ENCODE peak calls at places on chromosomes 12 and 14, in ten cellular contexts. L, J, I, N, Y, O, X, P, B and W are unnamed samples.

GRCh38 chr14:76715102-76715926 is 46.0 kb upstream of the VASH1 start:
- DNase-seq in L (no peak), J (no peak), I (no peak), N (peak), Y (peak), O (no peak), X (no peak), P (no peak), B (no peak), W (no peak)

GRCh38 chr12:120231316-120232011 is 30.6 kb upstream of the RPLP0 start:
- DNase-seq in L (peak), J (no peak), I (peak), N (peak), Y (peak), O (peak), X (no peak), P (peak), B (peak), W (no peak)

GRCh38 chr14:75277000-75277795 is 1.4 kb upstream of the FOS start:
- DNase-seq in L (peak), J (peak), I (peak), N (peak), Y (peak), O (peak), X (peak), P (peak), B (peak), W (peak)

GRCh38 chr12:7345232-7345631 is 41.4 kb downstream of the ACSM4 start:
- DNase-seq in L (no peak), J (no peak), I (no peak), N (no peak), Y (no peak), O (peak), X (no peak), P (no peak), B (no peak), W (no peak)

GRCh38 chr14:98189521-98189920 is 1082.5 kb downstream of the BCL11B start:
- DNase-seq in L (no peak), J (no peak), I (no peak), N (no peak), Y (no peak), O (no peak), X (no peak), P (no peak), B (peak), W (peak)

GRCh38 chr12:50732591-50732990 is 31.3 kb upstream of the ATF1 start:
- DNase-seq in L (peak), J (no peak), I (no peak), N (no peak), Y (no peak), O (no peak), X (no peak), P (no peak), B (no peak), W (no peak)

GRCh38 chr12:96400631-96401060 is 407 bp upstream of the CDK17 start:
- DNase-seq in L (peak), J (no peak), I (no peak), N (no peak), Y (no peak), O (peak), X (no peak), P (no peak), B (peak), W (no peak)

GRCh38 chr12:88638956-88639355 is 58.7 kb upstream of the KITLG start:
- DNase-seq in L (no peak), J (no peak), I (no peak), N (no peak), Y (no peak), O (no peak), X (no peak), P (no peak), B (no peak), W (no peak)

GRCh38 chr14:21059842-21060589 is 2.4 kb downstream of the RNASE8 start:
- DNase-seq in L (no peak), J (no peak), I (no peak), N (no peak), Y (peak), O (no peak), X (no peak), P (no peak), B (no peak), W (no peak)

GRCh38 chr12:82760423-82760822 is 73.7 kb downstream of the TMTC2 start:
- DNase-seq in L (no peak), J (no peak), I (no peak), N (no peak), Y (no peak), O (no peak), X (no peak), P (no peak), B (no peak), W (no peak)

GRCh38 chr12:120738252-120739030 is 12.8 kb downstream of the ACADS start:
- DNase-seq in L (no peak), J (no peak), I (no peak), N (no peak), Y (no peak), O (no peak), X (no peak), P (no peak), B (no peak), W (no peak)

GRCh38 chr12:79266511-79267129 is 402.0 kb downstream of the SYT1 start:
- DNase-seq in L (no peak), J (no peak), I (no peak), N (no peak), Y (no peak), O (no peak), X (no peak), P (no peak), B (no peak), W (no peak)

GRCh38 chr14:93114713-93115068 is 1.0 kb downstream of the ITPK1 start:
- DNase-seq in L (no peak), J (peak), I (peak), N (no peak), Y (peak), O (no peak), X (peak), P (peak), B (no peak), W (peak)

GRCh38 chr12:105907982-105908381 is 230.8 kb downstream of the NUAK1 start:
- DNase-seq in L (no peak), J (no peak), I (no peak), N (no peak), Y (no peak), O (no peak), X (no peak), P (no peak), B (no peak), W (no peak)

GRCh38 chr12:131803995-131804521 is 24.1 kb upstream of the MMP17 start:
- DNase-seq in L (no peak), J (peak), I (no peak), N (no peak), Y (no peak), O (no peak), X (no peak), P (no peak), B (peak), W (no peak)

GRCh38 chr12:57737467-57738141 is 938 bp downstream of the AGAP2 start:
- DNase-seq in L (no peak), J (no peak), I (no peak), N (peak), Y (no peak), O (no peak), X (no peak), P (peak), B (no peak), W (no peak)

GRCh38 chr14:49481099-49481498 is 105.1 kb downstream of the RPS29 start:
- DNase-seq in L (no peak), J (no peak), I (no peak), N (no peak), Y (no peak), O (no peak), X (no peak), P (no peak), B (no peak), W (no peak)

GRCh38 chr12:116236986-116237385 is 40.5 kb downstream of the MED13L start:
- DNase-seq in L (no peak), J (no peak), I (no peak), N (no peak), Y (no peak), O (no peak), X (no peak), P (no peak), B (no peak), W (no peak)

GRCh38 chr12:2161478-2161877 is 108.7 kb downstream of the CACNA1C start:
- DNase-seq in L (no peak), J (no peak), I (peak), N (peak), Y (peak), O (no peak), X (peak), P (no peak), B (no peak), W (no peak)

GRCh38 chr14:75279739-75280447 is 1.3 kb downstream of the FOS start:
- DNase-seq in L (no peak), J (peak), I (peak), N (no peak), Y (peak), O (peak), X (no peak), P (no peak), B (no peak), W (no peak)

GRCh38 chr12:76409074-76409473 is 60.9 kb upstream of the BBS10 start:
- DNase-seq in L (no peak), J (no peak), I (no peak), N (no peak), Y (no peak), O (no peak), X (no peak), P (no peak), B (no peak), W (no peak)

GRCh38 chr12:117857632-117858274 is 111.0 kb downstream of the KSR2 start:
- DNase-seq in L (peak), J (no peak), I (peak), N (no peak), Y (peak), O (peak), X (no peak), P (no peak), B (peak), W (no peak)

GRCh38 chr14:68961781-68962584 is 17.1 kb downstream of the ACTN1 start:
- DNase-seq in L (peak), J (no peak), I (no peak), N (no peak), Y (no peak), O (peak), X (no peak), P (no peak), B (no peak), W (no peak)
- H3K27ac ChIP-seq in L (no peak), J (no peak), I (no peak), N (no peak), Y (peak), O (no peak), X (no peak), P (no peak), B (no peak), W (no peak)

DNA sequence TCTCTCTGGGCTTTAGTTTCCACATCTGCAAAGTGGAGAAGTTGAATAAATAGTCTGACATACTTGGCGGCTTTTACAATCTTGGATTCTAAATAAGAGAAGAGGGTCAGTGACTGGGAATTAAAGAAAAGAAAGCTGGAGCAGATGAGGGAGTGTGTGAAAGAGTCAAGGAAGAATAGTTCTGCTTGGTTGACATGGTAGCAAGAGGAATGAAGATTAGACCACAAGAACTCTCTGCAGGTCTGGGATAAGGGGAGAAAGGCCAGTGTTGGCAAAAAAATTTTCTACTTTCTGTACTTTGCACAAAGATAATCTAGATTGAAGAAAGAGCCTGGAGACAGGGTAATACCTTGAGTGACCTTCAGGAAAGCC is 5.9 kb downstream of the ITGB7 start:
- DNase-seq in L (no peak), J (no peak), I (no peak), N (no peak), Y (no peak), O (no peak), X (no peak), P (no peak), B (no peak), W (no peak)
- H3K27ac ChIP-seq in L (no peak), J (no peak), I (no peak), N (no peak), Y (no peak), O (no peak), X (no peak), P (peak), B (no peak), W (peak)

DNA sequence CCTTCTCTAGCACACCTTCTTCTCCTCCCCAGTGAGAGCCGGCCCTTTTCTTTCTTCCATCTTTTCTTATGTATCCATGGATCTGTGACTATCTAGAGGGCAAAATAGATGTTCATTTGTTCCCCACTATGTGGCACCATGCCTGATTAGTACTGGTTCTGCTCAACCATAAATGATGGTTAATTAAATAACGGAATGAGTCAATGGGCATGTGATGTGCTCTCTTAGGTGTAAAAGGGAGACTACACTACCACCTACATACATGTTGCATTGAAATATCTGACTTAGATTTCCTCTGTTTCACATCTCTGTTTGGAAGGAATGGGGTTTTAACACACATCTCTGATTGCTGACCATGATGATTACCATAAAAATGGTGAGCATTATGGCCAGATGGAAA is 116.5 kb downstream of the BTG1 start:
- DNase-seq in L (no peak), J (no peak), I (no peak), N (no peak), Y (no peak), O (no peak), X (no peak), P (no peak), B (no peak), W (no peak)
- H3K27ac ChIP-seq in L (peak), J (no peak), I (no peak), N (no peak), Y (no peak), O (no peak), X (no peak), P (peak), B (no peak), W (peak)

DNA sequence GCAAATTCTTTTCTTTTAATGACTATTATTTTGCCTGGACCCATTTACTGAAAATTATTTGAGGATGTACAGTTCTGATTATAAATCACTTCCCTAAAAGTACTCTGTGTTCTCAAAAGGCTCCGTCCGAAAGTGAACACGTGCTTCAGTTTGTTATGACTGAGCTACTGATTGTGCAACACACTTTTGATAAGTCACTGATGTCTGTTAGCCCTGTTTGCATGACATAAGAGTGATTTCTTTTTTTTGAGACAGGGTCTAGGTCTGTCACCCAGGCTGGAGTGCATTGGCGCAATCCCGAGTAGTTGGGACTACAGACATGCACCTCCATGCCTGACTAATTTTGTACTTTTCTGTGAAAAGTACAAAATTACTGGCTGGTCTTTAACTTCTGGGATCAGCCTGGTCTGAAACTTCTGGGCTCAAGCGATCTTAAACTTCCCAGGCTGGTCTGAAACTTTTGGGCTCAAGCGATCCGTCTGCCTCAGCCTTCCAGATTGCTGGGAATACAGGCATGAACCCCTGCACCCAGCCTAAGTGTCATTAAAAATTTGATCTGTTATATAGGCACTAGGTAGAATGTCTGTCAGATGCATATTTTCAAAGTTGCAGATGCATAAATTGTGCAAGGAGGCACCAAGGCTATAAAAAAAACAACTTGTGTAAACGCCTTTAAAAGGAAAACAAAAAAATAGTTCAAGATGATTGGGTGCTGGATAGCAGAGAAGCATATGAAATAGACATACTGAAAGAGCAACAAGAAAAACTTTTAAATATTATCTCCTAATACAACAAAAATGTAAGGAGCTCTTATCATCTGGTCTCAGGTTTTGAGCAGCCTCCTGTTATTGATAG is 111.6 kb downstream of the SRGAP1 start:
- DNase-seq in L (peak), J (no peak), I (no peak), N (no peak), Y (no peak), O (no peak), X (no peak), P (no peak), B (peak), W (no peak)
- H3K27ac ChIP-seq in L (peak), J (no peak), I (peak), N (peak), Y (peak), O (no peak), X (peak), P (peak), B (no peak), W (no peak)

GRCh38 chr14:53226553-53226952 is 73.4 kb upstream of the DDHD1 start:
- DNase-seq in L (no peak), J (no peak), I (no peak), N (peak), Y (no peak), O (no peak), X (no peak), P (no peak), B (no peak), W (no peak)

GRCh38 chr14:53228966-53229365 is 75.8 kb upstream of the DDHD1 start:
- DNase-seq in L (no peak), J (no peak), I (no peak), N (no peak), Y (no peak), O (no peak), X (no peak), P (no peak), B (no peak), W (no peak)

GRCh38 chr14:53231166-53231565 is 78.0 kb upstream of the DDHD1 start:
- DNase-seq in L (no peak), J (no peak), I (no peak), N (no peak), Y (no peak), O (no peak), X (no peak), P (no peak), B (no peak), W (no peak)

DNA sequence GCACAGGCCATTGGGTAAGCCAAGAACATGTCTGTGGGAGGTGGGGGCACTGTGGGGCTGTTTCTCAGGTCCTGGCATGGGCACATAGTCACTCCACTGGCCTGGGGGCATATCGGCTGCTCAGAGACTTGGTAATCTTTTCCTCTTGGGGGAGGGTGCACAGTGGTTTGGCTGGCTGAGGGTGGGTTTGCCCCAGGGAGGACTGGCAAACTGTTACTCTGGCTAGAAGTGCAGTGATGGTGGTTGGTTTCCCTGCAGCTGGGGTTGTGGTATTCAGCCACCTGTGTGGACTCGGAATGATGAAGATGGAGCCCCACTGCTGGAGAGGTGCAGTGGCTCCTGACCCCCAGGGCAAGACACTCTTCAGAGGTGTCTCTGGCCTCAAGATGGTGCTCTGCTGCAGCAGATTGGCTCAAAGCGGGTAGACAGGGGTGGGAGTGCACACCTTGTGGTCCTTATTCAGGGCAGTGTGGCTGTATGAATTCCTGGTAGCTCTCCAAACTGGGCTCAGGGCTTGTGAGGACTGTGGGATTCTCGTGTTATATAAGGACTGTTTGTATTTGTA is 74.1 kb upstream of the DDHD1 start:
- DNase-seq in L (no peak), J (no peak), I (no peak), N (no peak), Y (no peak), O (no peak), X (no peak), P (no peak), B (no peak), W (no peak)
- H3K27ac ChIP-seq in L (no peak), J (no peak), I (no peak), N (no peak), Y (no peak), O (no peak), X (no peak), P (no peak), B (no peak), W (no peak)

DNA sequence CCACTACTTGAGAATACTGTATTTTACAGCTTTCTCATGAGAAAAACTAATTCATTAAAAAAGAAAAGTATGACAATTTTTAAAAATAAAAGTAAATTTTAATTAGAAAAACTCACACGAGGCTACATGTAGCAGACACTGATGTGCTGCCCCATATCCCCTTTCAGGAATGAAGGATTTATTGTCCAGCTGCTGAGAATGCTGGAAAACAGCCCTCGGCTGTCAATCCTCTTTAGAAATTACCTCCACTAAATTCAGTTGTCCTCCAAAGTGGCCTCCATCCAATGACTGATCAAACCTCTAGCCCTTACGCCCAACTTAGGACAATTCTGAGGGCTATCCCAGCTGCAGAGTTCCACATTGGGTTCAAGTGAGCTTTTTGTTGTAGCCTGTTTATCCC is 29.8 kb upstream of the AP4S1 start:
- DNase-seq in L (no peak), J (no peak), I (no peak), N (no peak), Y (no peak), O (no peak), X (no peak), P (no peak), B (no peak), W (no peak)
- H3K27ac ChIP-seq in L (no peak), J (no peak), I (no peak), N (peak), Y (no peak), O (no peak), X (peak), P (no peak), B (no peak), W (no peak)

GRCh38 chr14:61025239-61026223 is 44.5 kb downstream of the SLC38A6 start:
- DNase-seq in L (peak), J (peak), I (peak), N (peak), Y (peak), O (peak), X (peak), P (no peak), B (peak), W (peak)

GRCh38 chr14:61019537-61019936 is 38.5 kb downstream of the SLC38A6 start:
- DNase-seq in L (no peak), J (no peak), I (no peak), N (no peak), Y (no peak), O (no peak), X (no peak), P (no peak), B (no peak), W (no peak)
- H3K27ac ChIP-seq in L (no peak), J (no peak), I (no peak), N (no peak), Y (no peak), O (no peak), X (no peak), P (no peak), B (no peak), W (no peak)

GRCh38 chr12:31574803-31575573 is 15.9 kb downstream of the DENND5B start:
- DNase-seq in L (no peak), J (no peak), I (no peak), N (no peak), Y (no peak), O (peak), X (no peak), P (no peak), B (no peak), W (no peak)
- H3K27ac ChIP-seq in L (no peak), J (no peak), I (no peak), N (no peak), Y (no peak), O (no peak), X (peak), P (no peak), B (no peak), W (no peak)